ENCODE peak calls at places on chromosomes 4 and X, in six cellular contexts. S, F, X, L, M and Q are unnamed samples.
A peak's percentile ranks its signal among the peaks of the same experiment; 100 is the strongest.

GRCh38 chr4:110104661-110105060 is 93.8 kb downstream of the ELOVL6 start:
- DNase-seq in X (no peak), S (no peak), M (no peak), F (no peak), L (no peak), Q (no peak)

GRCh38 chr4:93834371-93835066 is 6.0 kb downstream of the ATOH1 start:
- DNase-seq in M (no peak), L (peak; percentile 77), S (no peak), F (peak; percentile 48), X (no peak), Q (no peak)

GRCh38 chr4:1039493-1040343 is 28.3 kb downstream of the FGFRL1 start:
- DNase-seq in F (peak; percentile 55), S (peak; percentile 85), L (no peak), X (peak; percentile 53), M (peak; percentile 78), Q (no peak)

GRCh38 chrX:19672211-19672814 is 157.0 kb upstream of the MAP3K15 start:
- DNase-seq in S (no peak), M (no peak), F (no peak), L (no peak), X (no peak), Q (no peak)

GRCh38 chrX:141924293-141924692 is 20.6 kb downstream of the MAGEC1 start:
- DNase-seq in S (no peak), X (no peak), M (no peak), F (no peak), L (no peak), Q (no peak)

GRCh38 chr4:138875886-138876608 is 139.5 kb upstream of the NOCT start:
- DNase-seq in L (no peak), X (no peak), F (no peak), M (peak; percentile 87), S (no peak), Q (no peak)

GRCh38 chrX:132631579-132632232 is 142.9 kb upstream of the MBNL3 start:
- DNase-seq in S (no peak), F (peak; percentile 52), M (peak; percentile 46), X (no peak), L (peak; percentile 39), Q (no peak)

GRCh38 chr4:138680251-138680650 is 335.3 kb upstream of the NOCT start:
- DNase-seq in F (no peak), S (no peak), L (no peak), M (no peak), X (no peak), Q (no peak)

GRCh38 chr4:1240721-1241465 is 8.0 kb downstream of the CTBP1 start:
- DNase-seq in F (no peak), L (no peak), M (no peak), X (peak; percentile 12), S (peak; percentile 50), Q (peak; percentile 63)

GRCh38 chrX:136064661-136065043 is 79.4 kb downstream of the SLC9A6 start:
- DNase-seq in S (no peak), F (no peak), X (no peak), L (no peak), M (no peak), Q (no peak)
- H3K4me3 ChIP-seq in S (no peak overlapping the region), F (no peak overlapping the region), X (no peak overlapping the region), L (no peak overlapping the region), M (no peak overlapping the region), Q (no peak overlapping the region)

DNA sequence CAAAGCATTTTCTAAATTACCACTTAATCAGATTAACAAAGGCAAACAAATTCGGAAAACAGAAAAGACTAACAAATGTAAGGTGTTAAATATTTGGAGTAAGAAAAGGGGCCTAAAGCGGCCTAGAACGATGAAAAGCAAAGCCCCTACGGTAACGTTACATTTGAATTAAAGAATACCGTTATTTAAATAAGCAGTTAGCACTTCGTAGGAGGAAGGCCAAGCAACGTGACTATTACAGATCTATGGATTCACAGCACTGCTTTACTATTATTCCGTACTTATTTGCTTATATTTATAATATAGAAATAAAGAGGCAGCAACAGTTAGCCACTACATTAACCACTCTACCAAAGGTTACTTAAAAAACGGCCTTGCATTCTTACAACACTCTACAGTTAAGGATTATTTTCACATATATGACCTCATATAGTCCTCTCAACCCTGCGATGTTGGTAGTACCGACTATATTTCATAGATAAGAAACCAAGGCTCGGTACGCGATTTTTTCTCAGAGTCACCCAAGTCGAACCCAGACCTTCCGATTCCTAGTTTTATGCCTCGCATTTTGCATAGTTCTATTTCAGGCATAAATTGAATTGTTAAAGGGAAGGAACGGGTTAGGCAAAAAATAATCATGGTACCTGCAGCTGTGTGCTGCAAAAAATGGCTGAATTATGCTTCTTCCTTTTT is 2.9 kb downstream of the KLHL15 start:
- DNase-seq in M (peak; percentile 52), X (no peak), L (no peak), F (peak; percentile 38), S (no peak), Q (no peak)
- H3K27ac ChIP-seq in M (peak overlapping the region; percentile 100), X (peak overlapping the region; percentile 97), L (no peak overlapping the region), F (peak overlapping the region; percentile 100), S (peak overlapping the region; percentile 95), Q (peak overlapping the region; percentile 93)

DNA sequence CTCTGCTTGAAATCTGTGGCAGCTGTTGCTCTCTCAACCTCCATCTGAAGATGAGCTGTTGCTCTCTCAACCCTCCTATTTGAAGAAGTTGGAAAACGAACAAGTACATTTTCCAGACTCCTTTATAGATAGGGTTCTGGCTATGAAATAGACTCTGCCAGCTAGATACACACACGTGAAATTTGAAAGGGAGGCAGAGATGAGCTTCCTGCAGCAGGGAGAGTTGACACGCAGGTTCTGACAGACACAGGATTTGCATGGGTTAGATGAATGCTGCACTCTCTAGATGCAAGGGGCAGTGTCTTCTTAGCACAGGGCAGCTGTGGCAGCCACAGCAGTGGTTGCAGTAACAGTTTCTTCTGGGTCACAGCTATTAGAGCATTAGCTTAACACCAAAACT is 8.0 kb upstream of the PYURF start:
- DNase-seq in F (no peak), S (no peak), X (no peak), L (no peak), M (peak; percentile 46), Q (no peak)
- H3K4me3 ChIP-seq in F (no peak overlapping the region), S (no peak overlapping the region), X (no peak overlapping the region), L (peak overlapping the region; percentile 53), M (peak overlapping the region; percentile 57), Q (no peak overlapping the region)

GRCh38 chr4:153553155-153553819 is 87.1 kb downstream of the TMEM131L start:
- DNase-seq in F (no peak), X (no peak), S (no peak), L (no peak), M (no peak), Q (no peak)
- H3K27ac ChIP-seq in F (no peak overlapping the region), X (peak overlapping the region; percentile 8), S (peak overlapping the region; percentile 78), L (no peak overlapping the region), M (no peak overlapping the region), Q (peak overlapping the region; percentile 84)